ENCODE peak calls at places on chromosome 7, in nine cellular contexts. H is nephron progenitor cell, Y is cardiac muscle cell, C is choroid plexus epithelial cell, T is lower leg skin, B is fibroblast of pulmonary artery, G is mucosa of descending colon, S is foreskin keratinocyte, L is pancreas. N is an unnamed sample.

GRCh38 chr7:140557069-140557468 is 77.8 kb upstream of the MKRN1 start:
- DNase-seq in H (no peak), B (no peak), Y (no peak), T (no peak), G (no peak), C (no peak), L (no peak), S (no peak), N (no peak)

GRCh38 chr7:11428877-11429617 is 403.0 kb downstream of the THSD7A start:
- DNase-seq in L (no peak), S (no peak), Y (no peak), B (no peak), C (no peak), T (no peak), G (no peak), H (peak), N (no peak)

GRCh38 chr7:78770422-78771410 is 682.8 kb downstream of the MAGI2 start:
- DNase-seq in L (no peak), S (no peak), C (peak), T (no peak), H (no peak), B (peak), Y (peak), G (no peak), N (no peak)

GRCh38 chr7:134515569-134516468 is 11.5 kb upstream of the AKR1B10 start:
- DNase-seq in H (no peak), B (peak), C (peak), S (peak), T (no peak), Y (no peak), G (no peak), L (no peak), N (no peak)

GRCh38 chr7:37201003-37201875 is 247.4 kb downstream of the ELMO1 start:
- DNase-seq in G (no peak), L (peak), S (no peak), B (peak), T (peak), H (peak), C (peak), Y (peak), N (peak)

GRCh38 chr7:90190995-90191394 is 20.5 kb upstream of the STEAP2 start:
- DNase-seq in T (no peak), Y (no peak), S (no peak), C (no peak), H (no peak), B (no peak), G (no peak), L (no peak), N (no peak)

GRCh38 chr7:106290319-106290718 is 5.5 kb upstream of the NAMPT start:
- DNase-seq in B (no peak), L (no peak), S (no peak), Y (no peak), H (no peak), G (peak), T (no peak), C (no peak), N (no peak)

GRCh38 chr7:11319491-11320274 is 346.0 kb downstream of the PHF14 start:
- DNase-seq in B (no peak), C (no peak), G (no peak), L (no peak), S (peak), T (no peak), H (no peak), Y (no peak), N (no peak)

GRCh38 chr7:85695041-85695990 is 508.5 kb upstream of the SEMA3D start:
- DNase-seq in H (no peak), Y (no peak), G (no peak), S (peak), B (peak), L (no peak), C (peak), T (no peak), N (no peak)

GRCh38 chr7:148242271-148242801 is 348.2 kb upstream of the C7orf33 start:
- DNase-seq in B (peak), G (no peak), Y (peak), H (peak), L (no peak), T (peak), S (peak), C (peak), N (peak)

GRCh38 chr7:76310102-76310957 is 7.9 kb downstream of the HSPB1 start:
- DNase-seq in B (no peak), G (no peak), S (no peak), C (no peak), L (peak), H (no peak), T (no peak), Y (no peak), N (no peak)

GRCh38 chr7:80498481-80499349 is 13.1 kb downstream of the GNAT3 start:
- DNase-seq in S (no peak), T (no peak), B (peak), Y (no peak), C (peak), H (no peak), L (no peak), G (no peak), N (no peak)

GRCh38 chr7:132292803-132293202 is 283.5 kb downstream of the PLXNA4 start:
- DNase-seq in S (no peak), T (no peak), B (peak), Y (no peak), H (no peak), G (no peak), C (peak), L (no peak), N (no peak)

GRCh38 chr7:125057974-125058373 is 128.3 kb upstream of the POT1 start:
- DNase-seq in G (no peak), T (no peak), H (no peak), S (no peak), B (no peak), C (no peak), L (no peak), Y (no peak), N (no peak)

GRCh38 chr7:157601530-157601929 is 264.7 kb downstream of the DNAJB6 start:
- DNase-seq in H (no peak), C (no peak), L (no peak), B (no peak), S (no peak), T (no peak), G (peak), Y (no peak), N (no peak)

GRCh38 chr7:138021889-138022288 is 20.0 kb upstream of the CREB3L2 start:
- DNase-seq in T (no peak), G (no peak), S (no peak), Y (no peak), C (no peak), H (no peak), B (no peak), L (no peak), N (no peak)

GRCh38 chr7:45543470-45543869 is 30.7 kb upstream of the ADCY1 start:
- DNase-seq in C (no peak), H (no peak), L (no peak), T (no peak), G (no peak), Y (no peak), B (no peak), S (no peak), N (no peak)

GRCh38 chr7:94295805-94296204 is 98.9 kb upstream of the COL1A2 start:
- DNase-seq in S (no peak), G (no peak), C (peak), T (no peak), B (peak), Y (peak), H (no peak), L (no peak), N (no peak)

GRCh38 chr7:41855798-41856197 is 152.9 kb upstream of the INHBA start:
- DNase-seq in C (no peak), G (no peak), H (no peak), S (peak), T (no peak), B (peak), L (no peak), Y (no peak), N (no peak)

GRCh38 chr7:149869867-149870266 is 3.9 kb upstream of the ATP6V0E2 start:
- DNase-seq in S (no peak), C (no peak), Y (no peak), B (no peak), T (no peak), L (no peak), H (no peak), G (no peak), N (no peak)

GRCh38 chr7:4749363-4749762 is 26.1 kb upstream of the AP5Z1 start:
- DNase-seq in C (no peak), L (no peak), S (no peak), T (no peak), H (no peak), B (no peak), G (no peak), Y (no peak), N (no peak)

GRCh38 chr7:147915781-147916180 is 674.8 kb upstream of the C7orf33 start:
- DNase-seq in T (no peak), L (no peak), G (no peak), C (no peak), Y (no peak), S (no peak), H (no peak), B (no peak), N (no peak)

GRCh38 chr7:132290021-132290420 is 286.2 kb downstream of the PLXNA4 start:
- DNase-seq in Y (no peak), T (no peak), C (no peak), B (no peak), H (no peak), G (no peak), S (no peak), L (no peak), N (no peak)

GRCh38 chr7:4734587-4735365 is 40.6 kb upstream of the AP5Z1 start:
- DNase-seq in T (no peak), H (no peak), G (no peak), B (no peak), C (no peak), S (no peak), Y (no peak), L (no peak), N (no peak)

GRCh38 chr7:36128448-36129047 is 24.5 kb upstream of the EEPD1 start:
- DNase-seq in L (peak), G (peak), T (peak), Y (no peak), S (peak), C (peak), H (peak), B (peak), N (no peak)

GRCh38 chr7:15937571-15937970 is 251.1 kb upstream of the MEOX2 start:
- DNase-seq in L (no peak), C (peak), G (no peak), B (no peak), S (no peak), H (no peak), T (no peak), Y (no peak), N (no peak)

GRCh38 chr7:22726345-22726848 is 603 bp upstream of the IL6 start:
- DNase-seq in B (peak), Y (peak), T (peak), S (peak), C (peak), G (peak), H (peak), L (peak), N (peak)

GRCh38 chr7:24963218-24963617 is 16.8 kb downstream of the OSBPL3 start:
- DNase-seq in S (no peak), G (no peak), H (no peak), C (peak), L (no peak), T (peak), Y (no peak), B (peak), N (no peak)

DNA sequence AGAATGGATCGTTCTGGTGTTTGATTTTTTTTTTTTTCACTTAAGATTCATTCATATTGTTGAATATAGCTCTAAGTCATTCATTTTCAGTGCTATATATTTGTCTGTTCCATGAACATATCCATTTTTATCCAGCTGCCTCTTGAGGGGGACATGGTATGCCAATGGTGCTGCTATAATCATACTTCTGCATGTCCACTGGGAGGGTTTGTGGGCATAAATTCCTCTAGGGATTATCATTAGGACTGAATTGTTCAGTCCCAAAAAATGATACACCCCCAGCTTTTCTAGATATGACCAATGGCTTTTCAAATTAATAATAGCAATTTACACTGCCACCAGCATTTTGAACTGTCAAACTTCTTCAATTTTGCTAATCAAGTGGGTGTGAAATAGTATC is 41.1 kb downstream of the CAV1 start:
- DNase-seq in B (no peak), H (no peak), T (no peak), L (no peak), Y (no peak), S (no peak), G (no peak), C (no peak), N (no peak)
- TF ChIP-seq CTCF in B (no peak), H (no peak), T (no peak), L (no peak), Y (no peak), S (no peak), G (no peak), C (no peak), N (no peak)

DNA sequence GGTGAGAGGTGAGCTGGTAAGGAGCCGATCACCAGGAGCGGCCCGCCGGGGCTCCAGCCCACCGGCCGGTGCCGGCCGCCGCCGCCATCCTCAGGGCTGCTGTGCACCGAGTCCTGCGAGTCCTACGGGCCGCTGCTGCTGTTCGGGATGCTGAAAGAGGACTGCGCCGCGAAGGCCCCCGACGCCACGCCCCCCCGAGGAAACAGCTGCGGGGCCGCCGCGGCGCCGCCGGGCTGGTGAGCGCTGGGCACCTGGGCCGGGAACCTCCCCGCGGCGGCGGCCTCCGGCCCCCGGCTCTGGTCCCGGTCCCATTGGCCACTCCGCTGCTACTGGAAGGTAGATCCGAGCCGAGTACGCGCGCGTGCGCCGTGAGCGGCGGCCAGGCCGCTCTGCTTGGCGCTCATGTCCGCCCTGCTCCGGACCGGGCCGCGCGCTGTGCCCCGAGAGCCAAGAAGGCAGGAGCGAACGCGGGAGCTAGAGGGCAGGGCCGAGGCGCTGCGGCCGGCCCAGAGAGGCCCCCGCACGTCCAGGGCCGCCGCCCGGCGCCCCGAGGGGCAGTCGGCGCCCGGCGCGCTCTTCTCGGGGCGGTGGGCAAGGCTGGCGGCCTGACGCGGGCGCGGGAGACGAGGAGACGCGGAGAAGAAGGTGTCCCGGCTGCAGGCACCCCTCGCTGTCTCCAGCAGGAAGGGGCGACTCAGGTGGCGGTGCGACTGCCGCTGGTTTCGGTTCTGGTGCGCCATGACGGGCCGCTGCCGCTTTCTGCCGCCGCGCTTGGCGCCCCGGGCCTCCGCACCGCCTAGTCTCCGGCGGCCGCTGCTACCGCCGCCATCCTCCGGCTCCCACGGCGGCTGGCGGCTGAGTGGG is 121.3 kb upstream of the WIPF3 start:
- DNase-seq in C (peak), G (peak), Y (peak), B (peak), H (peak), L (peak), S (no peak), T (peak), N (peak)
- TF ChIP-seq CTCF in C (no peak), G (no peak), Y (no peak), B (no peak), H (no peak), L (no peak), S (no peak), T (no peak), N (no peak)

GRCh38 chr7:96361116-96361857 is 39.4 kb upstream of the SLC25A13 start:
- DNase-seq in G (no peak), C (no peak), H (no peak), L (no peak), T (no peak), Y (no peak), S (no peak), B (no peak), N (no peak)

GRCh38 chr7:96359876-96360275 is 38.0 kb upstream of the SLC25A13 start:
- DNase-seq in S (no peak), H (no peak), T (no peak), B (no peak), Y (no peak), L (no peak), G (no peak), C (no peak), N (no peak)

GRCh38 chr7:96354881-96355280 is 33.0 kb upstream of the SLC25A13 start:
- DNase-seq in G (no peak), C (no peak), H (no peak), L (no peak), B (no peak), S (no peak), T (no peak), Y (no peak), N (no peak)

GRCh38 chr7:96355990-96356506 is 34.1 kb upstream of the SLC25A13 start:
- DNase-seq in Y (no peak), L (no peak), C (no peak), B (no peak), T (no peak), H (no peak), G (no peak), S (no peak), N (no peak)
- TF ChIP-seq CTCF in Y (no peak), L (no peak), C (peak), B (no peak), T (no peak), H (no peak), G (no peak), S (no peak), N (no peak)

GRCh38 chr7:50508471-50508943 is 56.7 kb downstream of the DDC start:
- DNase-seq in T (no peak), S (no peak), G (no peak), B (no peak), H (no peak), Y (no peak), L (no peak), C (no peak), N (no peak)
- TF ChIP-seq CTCF in T (no peak), S (no peak), G (no peak), B (no peak), H (no peak), Y (no peak), L (no peak), C (no peak), N (no peak)

GRCh38 chr7:7595451-7595850 is 28.8 kb downstream of the MIOS start:
- DNase-seq in Y (peak), S (no peak), T (no peak), H (no peak), B (peak), L (no peak), G (no peak), C (peak), N (no peak)
- TF ChIP-seq CTCF in Y (peak), S (peak), T (no peak), H (no peak), B (peak), L (no peak), G (no peak), C (peak), N (peak)

GRCh38 chr7:131131746-131132431 is 195.8 kb upstream of the MKLN1 start:
- DNase-seq in B (no peak), C (no peak), L (no peak), G (no peak), S (no peak), T (no peak), H (no peak), Y (no peak), N (no peak)
- TF ChIP-seq CTCF in B (no peak), C (no peak), L (no peak), G (no peak), S (no peak), T (no peak), H (no peak), Y (no peak), N (no peak)

GRCh38 chr7:83005410-83005809 is 157.3 kb downstream of the PCLO start:
- DNase-seq in B (peak), G (no peak), S (no peak), L (no peak), T (no peak), C (peak), Y (peak), H (no peak), N (no peak)
- TF ChIP-seq CTCF in B (peak), G (no peak), S (peak), L (no peak), T (no peak), C (peak), Y (peak), H (peak), N (no peak)

N was measured in GM10248.